ENCODE peak calls at places on chromosomes 16 and 17, in nine cellular contexts. O, K, P, S, G, Z, Q, R and U are unnamed samples.

GRCh38 chr16:6189216-6189615 is 1091.6 kb upstream of the EEF2KMT start:
- DNase-seq in O (no peak), K (no peak), P (no peak), S (no peak), G (no peak), Z (no peak), Q (no peak), R (no peak), U (no peak)

GRCh38 chr17:58402047-58402446 is 15.3 kb downstream of the RNF43 start:
- DNase-seq in O (no peak), K (no peak), P (no peak), S (no peak), G (no peak), Z (no peak), Q (no peak), R (no peak), U (no peak)

GRCh38 chr17:20562587-20562986 is 16.9 kb upstream of the CDRT15L2 start:
- DNase-seq in O (no peak), K (no peak), P (no peak), S (no peak), G (no peak), Z (no peak), Q (no peak), R (no peak), U (no peak)

GRCh38 chr17:38725066-38725465 is 5.1 kb upstream of the CISD3 start:
- DNase-seq in O (no peak), K (no peak), P (no peak), S (no peak), G (peak), Z (no peak), Q (no peak), R (no peak), U (no peak)

GRCh38 chr16:11677451-11677951 is 9.2 kb downstream of the SNN start:
- DNase-seq in O (no peak), K (no peak), P (peak), S (peak), G (no peak), Z (no peak), Q (no peak), R (no peak), U (no peak)

GRCh38 chr17:39742856-39743436 is 5.2 kb downstream of the GRB7 start:
- DNase-seq in O (no peak), K (no peak), P (peak), S (peak), G (no peak), Z (no peak), Q (no peak), R (no peak), U (no peak)

GRCh38 chr17:43707184-43707583 is 45.5 kb upstream of the MEOX1 start:
- DNase-seq in O (no peak), K (no peak), P (no peak), S (no peak), G (no peak), Z (no peak), Q (no peak), R (no peak), U (no peak)

GRCh38 chr17:36468903-36469635 is 17.4 kb upstream of the ZNHIT3 start:
- DNase-seq in O (peak), K (no peak), P (peak), S (no peak), G (no peak), Z (no peak), Q (no peak), R (no peak), U (no peak)

GRCh38 chr17:4678448-4679026 is 25.4 kb downstream of the PELP1 start:
- DNase-seq in O (no peak), K (no peak), P (no peak), S (no peak), G (no peak), Z (no peak), Q (no peak), R (peak), U (no peak)

GRCh38 chr17:30196504-30196903 is 39.0 kb downstream of the SLC6A4 start:
- DNase-seq in O (no peak), K (no peak), P (no peak), S (no peak), G (no peak), Z (no peak), Q (no peak), R (no peak), U (no peak)

GRCh38 chr16:24853830-24854229 is 8.1 kb downstream of the SLC5A11 start:
- DNase-seq in O (no peak), K (no peak), P (no peak), S (peak), G (no peak), Z (no peak), Q (no peak), R (peak), U (no peak)

GRCh38 chr17:64781394-64781793 is 119.3 kb upstream of the SMURF2 start:
- DNase-seq in O (peak), K (no peak), P (peak), S (peak), G (peak), Z (peak), Q (peak), R (no peak), U (no peak)

GRCh38 chr17:55814377-55814776 is 63.5 kb downstream of the PCTP start:
- DNase-seq in O (no peak), K (no peak), P (no peak), S (peak), G (no peak), Z (no peak), Q (no peak), R (no peak), U (no peak)

GRCh38 chr16:81937305-81938038 is 73.8 kb downstream of the SDR42E1 start:
- DNase-seq in O (no peak), K (peak), P (no peak), S (no peak), G (no peak), Z (no peak), Q (no peak), R (no peak), U (no peak)

GRCh38 chr17:72422505-72423285 is 301.9 kb downstream of the SOX9 start:
- DNase-seq in O (no peak), K (no peak), P (peak), S (peak), G (no peak), Z (peak), Q (peak), R (peak), U (no peak)

GRCh38 chr17:13885953-13886889 is 183.1 kb upstream of the COX10 start:
- DNase-seq in O (no peak), K (no peak), P (no peak), S (peak), G (no peak), Z (peak), Q (no peak), R (peak), U (no peak)
- H3K27ac ChIP-seq in O (no peak), K (no peak), P (no peak), S (peak), G (no peak), Z (no peak), Q (no peak), R (peak), U (no peak)

GRCh38 chr16:30184430-30185140 is 1.2 kb downstream of the CORO1A start:
- DNase-seq in O (no peak), K (peak), P (peak), S (peak), G (peak), Z (peak), Q (no peak), R (no peak), U (peak)
- H3K4me3 ChIP-seq in O (no peak), K (no peak), P (peak), S (peak), G (no peak), Z (no peak), Q (peak), R (no peak), U (peak)

GRCh38 chr16:30070490-30070889 is 4.9 kb downstream of the ALDOA start:
- DNase-seq in O (no peak), K (no peak), P (no peak), S (no peak), G (no peak), Z (no peak), Q (no peak), R (no peak), U (no peak)
- H3K27ac ChIP-seq in O (no peak), K (no peak), P (no peak), S (no peak), G (no peak), Z (no peak), Q (no peak), R (no peak), U (no peak)

GRCh38 chr16:58333937-58334336 is 39.1 kb upstream of the PRSS54 start:
- DNase-seq in O (no peak), K (no peak), P (no peak), S (no peak), G (no peak), Z (no peak), Q (no peak), R (no peak), U (no peak)

GRCh38 chr16:58338205-58338604 is 43.4 kb upstream of the PRSS54 start:
- DNase-seq in O (no peak), K (no peak), P (no peak), S (no peak), G (no peak), Z (no peak), Q (no peak), R (no peak), U (no peak)

GRCh38 chr16:58336332-58337089 is 41.7 kb upstream of the PRSS54 start:
- DNase-seq in O (peak), K (peak), P (peak), S (peak), G (peak), Z (peak), Q (peak), R (peak), U (peak)

GRCh38 chr16:58339452-58339938 is 44.7 kb upstream of the PRSS54 start:
- DNase-seq in O (peak), K (no peak), P (no peak), S (no peak), G (no peak), Z (peak), Q (no peak), R (no peak), U (no peak)

GRCh38 chr16:58337090-58337444 is 42.2 kb upstream of the PRSS54 start:
- DNase-seq in O (peak), K (no peak), P (no peak), S (no peak), G (no peak), Z (no peak), Q (no peak), R (no peak), U (no peak)
- H3K4me3 ChIP-seq in O (peak), K (no peak), P (peak), S (peak), G (peak), Z (no peak), Q (no peak), R (no peak), U (no peak)

DNA sequence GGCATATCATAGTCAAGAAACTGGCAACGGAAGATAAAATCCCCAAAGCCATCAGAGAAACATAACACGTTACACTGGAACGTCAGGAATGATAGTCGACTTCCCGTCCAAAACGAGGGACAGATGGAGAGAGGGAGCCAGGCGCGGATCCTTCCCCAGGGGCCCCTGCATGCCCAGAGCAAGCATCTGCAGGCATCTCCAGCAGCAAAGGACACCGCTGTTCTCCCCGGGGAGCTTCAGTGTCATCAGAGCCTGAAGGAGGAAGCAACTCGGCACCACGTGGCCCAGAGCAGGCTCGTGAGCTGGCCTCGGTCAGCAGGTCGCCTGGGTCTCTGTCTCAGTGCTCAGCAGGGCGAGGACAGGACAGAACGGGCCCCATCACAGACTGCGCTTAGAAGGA is 50.1 kb downstream of the LMF1 start:
- DNase-seq in O (peak), K (no peak), P (peak), S (peak), G (peak), Z (no peak), Q (no peak), R (no peak), U (no peak)
- H3K27ac ChIP-seq in O (no peak), K (no peak), P (no peak), S (no peak), G (peak), Z (peak), Q (no peak), R (no peak), U (no peak)